ENCODE peak calls at places on chromosome 13, in seven cellular contexts. Y is heart right ventricle; N is transverse colon; U is Calu3; D is NCI-H774; A is nucleus accumbens; R is activated CD8-positive, alpha-beta memory T cell treated with anti-CD3 and anti-CD28 coated beads for 4 hours. C is an unnamed sample.

GRCh38 chr13:79226250-79226649 is 179.8 kb downstream of the RBM26 start:
- DNase-seq in Y (no peak), N (no peak), U (no peak), D (no peak), A (no peak), R (no peak), C (no peak)

GRCh38 chr13:41065098-41065497 is 3.8 kb downstream of the WBP4 start:
- DNase-seq in Y (no peak), N (no peak), U (no peak), D (no peak), A (no peak), R (no peak), C (no peak)

GRCh38 chr13:105982219-105982618 is 553.2 kb downstream of the EFNB2 start:
- DNase-seq in Y (no peak), N (no peak), U (no peak), D (no peak), A (no peak), R (no peak), C (no peak)

GRCh38 chr13:51158923-51159322 is 47.8 kb upstream of the C13orf42 start:
- DNase-seq in Y (no peak), N (no peak), U (no peak), D (no peak), A (peak), R (no peak), C (no peak)

GRCh38 chr13:47216176-47216822 is 319.4 kb upstream of the HTR2A start:
- DNase-seq in Y (no peak), N (no peak), U (no peak), D (no peak), A (no peak), R (no peak), C (no peak)

GRCh38 chr13:109387438-109387837 is 398.9 kb downstream of the IRS2 start:
- DNase-seq in Y (no peak), N (no peak), U (no peak), D (no peak), A (no peak), R (no peak), C (no peak)

GRCh38 chr13:33264620-33264978 is 21.0 kb downstream of the STARD13 start:
- DNase-seq in Y (no peak), N (peak), U (no peak), D (no peak), A (no peak), R (no peak), C (no peak)

GRCh38 chr13:113625965-113626661 is 31.9 kb downstream of the ATP4B start:
- DNase-seq in Y (peak), N (no peak), U (no peak), D (no peak), A (no peak), R (no peak), C (no peak)

GRCh38 chr13:113632706-113633484 is 25.1 kb downstream of the ATP4B start:
- DNase-seq in Y (no peak), N (no peak), U (no peak), D (no peak), A (no peak), R (no peak), C (no peak)

GRCh38 chr13:39451860-39452301 is 151.1 kb downstream of the LHFPL6 start:
- DNase-seq in Y (peak), N (peak), U (no peak), D (no peak), A (no peak), R (no peak), C (no peak)

GRCh38 chr13:44763604-44764311 is 187.6 kb upstream of the TSC22D1 start:
- DNase-seq in Y (peak), N (peak), U (peak), D (no peak), A (no peak), R (no peak), C (no peak)

GRCh38 chr13:54949735-54950134 is 1921.1 kb downstream of the OLFM4 start:
- DNase-seq in Y (no peak), N (no peak), U (no peak), D (no peak), A (no peak), R (no peak), C (no peak)

GRCh38 chr13:48709213-48709612 is 55.5 kb downstream of the CYSLTR2 start:
- DNase-seq in Y (no peak), N (no peak), U (no peak), D (no peak), A (no peak), R (no peak), C (no peak)

GRCh38 chr13:20473139-20473538 is 52.5 kb downstream of the CRYL1 start:
- DNase-seq in Y (no peak), N (no peak), U (no peak), D (no peak), A (no peak), R (no peak), C (no peak)

GRCh38 chr13:72204291-72204690 is 337.3 kb upstream of the DACH1 start:
- DNase-seq in Y (no peak), N (no peak), U (no peak), D (no peak), A (no peak), R (no peak), C (no peak)

GRCh38 chr13:50991624-50992610 is 82.3 kb downstream of the RNASEH2B start:
- DNase-seq in Y (no peak), N (no peak), U (no peak), D (no peak), A (no peak), R (no peak), C (no peak)

GRCh38 chr13:109779074-109779473 is 7.3 kb downstream of the IRS2 start:
- DNase-seq in Y (no peak), N (no peak), U (no peak), D (no peak), A (no peak), R (no peak), C (peak)

GRCh38 chr13:25916119-25916518 is 135.7 kb downstream of the SHISA2 start:
- DNase-seq in Y (no peak), N (no peak), U (no peak), D (no peak), A (no peak), R (no peak), C (no peak)

GRCh38 chr13:30736461-30736860 is 1.1 kb downstream of the ALOX5AP start:
- DNase-seq in Y (no peak), N (no peak), U (no peak), D (no peak), A (no peak), R (no peak), C (no peak)

GRCh38 chr13:112455476-112456059 is 79.4 kb downstream of the SPACA7 start:
- DNase-seq in Y (no peak), N (no peak), U (no peak), D (no peak), A (no peak), R (no peak), C (no peak)

GRCh38 chr13:97307882-97308624 is 85.9 kb downstream of the MBNL2 start:
- DNase-seq in Y (peak), N (no peak), U (peak), D (no peak), A (no peak), R (no peak), C (no peak)

GRCh38 chr13:51935326-51936171 is 73.8 kb downstream of the CCDC70 start:
- DNase-seq in Y (no peak), N (peak), U (peak), D (no peak), A (no peak), R (no peak), C (no peak)

GRCh38 chr13:31073859-31074718 is 87.6 kb downstream of the HSPH1 start:
- DNase-seq in Y (no peak), N (no peak), U (no peak), D (no peak), A (peak), R (no peak), C (no peak)

GRCh38 chr13:40210865-40211585 is 455.4 kb downstream of the FOXO1 start:
- DNase-seq in Y (no peak), N (no peak), U (no peak), D (no peak), A (no peak), R (no peak), C (no peak)

GRCh38 chr13:90867336-90867683 is 480.2 kb upstream of the MIR17HG start:
- DNase-seq in Y (peak), N (peak), U (peak), D (peak), A (peak), R (no peak), C (peak)

GRCh38 chr13:50171585-50172282 is 156.5 kb downstream of the KCNRG start:
- DNase-seq in Y (no peak), N (no peak), U (no peak), D (no peak), A (no peak), R (no peak), C (no peak)

GRCh38 chr13:96091164-96091931 is 1.4 kb downstream of the HS6ST3 start:
- DNase-seq in Y (peak), N (no peak), U (no peak), D (no peak), A (no peak), R (no peak), C (no peak)

GRCh38 chr13:88294368-88294767 is 623.2 kb downstream of the SLITRK5 start:
- DNase-seq in Y (no peak), N (no peak), U (no peak), D (no peak), A (no peak), R (no peak), C (no peak)

GRCh38 chr13:44032801-44033200 is 153.1 kb downstream of the LACC1 start:
- DNase-seq in Y (no peak), N (no peak), U (no peak), D (no peak), A (no peak), R (no peak), C (no peak)

GRCh38 chr13:98693756-98694155 is 58.7 kb downstream of the SLC15A1 start:
- DNase-seq in Y (no peak), N (no peak), U (no peak), D (no peak), A (no peak), R (no peak), C (no peak)

GRCh38 chr13:50576156-50576555 is 267.3 kb downstream of the DLEU7 start:
- DNase-seq in Y (no peak), N (peak), U (no peak), D (peak), A (no peak), R (no peak), C (no peak)

GRCh38 chr13:26050568-26051230 is 1.1 kb downstream of the SHISA2 start:
- DNase-seq in Y (peak), N (no peak), U (no peak), D (peak), A (no peak), R (no peak), C (no peak)

GRCh38 chr13:62512194-62513141 is 1096.8 kb upstream of the PCDH20 start:
- DNase-seq in Y (no peak), N (peak), U (peak), D (no peak), A (peak), R (no peak), C (peak)

GRCh38 chr13:45773236-45773635 is 71.1 kb downstream of the CBY2 start:
- DNase-seq in Y (no peak), N (no peak), U (no peak), D (no peak), A (no peak), R (no peak), C (no peak)

GRCh38 chr13:20174656-20175405 is 14.0 kb upstream of the GJA3 start:
- DNase-seq in Y (peak), N (peak), U (peak), D (no peak), A (no peak), R (peak), C (peak)

GRCh38 chr13:94122300-94122699 is 357.2 kb downstream of the DCT start:
- DNase-seq in Y (no peak), N (no peak), U (no peak), D (no peak), A (no peak), R (no peak), C (no peak)